ENCODE peak calls at places on chromosomes 12 and 14, in four cellular contexts. H is AG04450, G is fibroblast of the aortic adventitia, D is cardiac fibroblast. P is an unnamed sample.

GRCh38 chr12:17139926-17140325 is 534.0 kb upstream of the LMO3 start:
- DNase-seq in D (no peak), G (no peak), H (no peak), P (no peak)

GRCh38 chr14:28298156-28298555 is 468.4 kb upstream of the FOXG1 start:
- DNase-seq in G (peak), D (peak), H (no peak), P (no peak)

GRCh38 chr12:15856097-15856982 is 25.8 kb upstream of the STRAP start:
- DNase-seq in D (peak), G (peak), H (no peak), P (peak)

GRCh38 chr12:23029185-23029584 is 404.2 kb downstream of the ETNK1 start:
- DNase-seq in H (no peak), G (no peak), D (no peak), P (no peak)

GRCh38 chr12:113103756-113104450 is 31.7 kb downstream of the RASAL1 start:
- DNase-seq in H (no peak), D (no peak), G (no peak), P (no peak)

GRCh38 chr14:106134901-106135300 is 608.5 kb downstream of the TMEM121 start:
- DNase-seq in G (no peak), H (no peak), D (no peak), P (no peak)

GRCh38 chr12:116319851-116320621 is 42.5 kb upstream of the MED13L start:
- DNase-seq in D (peak), G (peak), H (peak), P (peak)

GRCh38 chr12:47071241-47071852 is 8.1 kb upstream of the PCED1B start:
- DNase-seq in D (peak), H (no peak), G (no peak), P (no peak)

GRCh38 chr12:131202592-131203378 is 249.1 kb downstream of the ADGRD1 start:
- DNase-seq in D (no peak), H (no peak), G (no peak), P (no peak)

GRCh38 chr14:68659021-68659931 is 133.6 kb downstream of the ZFP36L1 start:
- DNase-seq in H (no peak), G (no peak), D (no peak), P (no peak)

GRCh38 chr14:93994919-93995682 is 2.0 kb upstream of the CCDC197 start:
- DNase-seq in G (peak), H (peak), D (peak), P (no peak)

GRCh38 chr14:76376409-76376877 is 506 bp downstream of the ESRRB start:
- DNase-seq in H (no peak), D (no peak), G (no peak), P (no peak)
- H3K4me3 ChIP-seq in H (peak), D (peak), G (peak), P (peak)

GRCh38 chr12:88691811-88692210 is 111.5 kb upstream of the KITLG start:
- DNase-seq in H (no peak), G (peak), D (peak), P (no peak)
- TF ChIP-seq CTCF in H (no peak), G (no peak), D (no peak), P (no peak)

DNA sequence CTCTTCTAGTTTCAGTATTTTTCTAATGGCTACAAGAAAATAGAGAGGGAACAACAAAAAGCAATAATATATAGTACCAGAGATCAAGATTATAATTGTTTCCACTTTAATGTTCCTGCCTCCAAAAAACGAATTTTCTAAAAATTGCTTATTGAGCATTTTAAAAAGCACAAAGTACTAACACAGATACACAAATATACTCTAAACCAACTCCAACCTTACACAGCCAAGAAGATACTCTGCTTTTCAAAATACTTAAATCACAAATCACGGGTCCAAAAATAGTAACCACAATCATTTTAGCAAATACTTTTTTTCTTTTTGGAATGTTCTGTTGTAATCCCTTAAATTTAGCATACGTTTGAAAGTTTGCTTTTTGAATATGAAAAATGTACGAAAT is 2.0 kb downstream of the YAF2 start:
- DNase-seq in D (peak), H (no peak), G (peak), P (no peak)
- H3K4me3 ChIP-seq in D (no peak), H (peak), G (no peak), P (peak)

DNA sequence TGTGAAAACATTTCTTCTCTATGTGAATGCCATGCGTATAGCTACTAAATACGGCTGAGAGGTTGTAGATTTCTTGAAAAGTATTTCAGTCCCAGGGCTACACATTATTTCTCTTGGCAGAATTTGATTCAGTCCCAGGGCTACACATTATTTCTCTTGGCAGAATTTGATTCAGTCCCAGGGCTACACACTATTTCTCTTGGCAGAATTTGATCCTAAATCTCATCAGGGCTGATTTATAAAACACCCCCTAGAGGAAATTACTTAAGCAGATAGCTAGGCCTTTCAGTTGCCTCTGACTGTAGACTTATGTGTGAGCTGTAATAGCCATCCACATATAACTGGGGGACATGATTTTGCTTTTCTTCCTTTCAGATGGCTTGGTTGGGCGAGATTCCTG is 50.4 kb downstream of the AK7 start:
- DNase-seq in G (peak), D (peak), H (no peak), P (no peak)
- TF ChIP-seq CTCF in G (no peak), D (peak), H (no peak), P (no peak)